ENCODE peak calls at places on chromosomes 13 and 19, in five cellular contexts. One of them, this sample, is unnamed.

GRCh38 chr13:48500652-48501197 is 32.2 kb downstream of the RCBTB2 start:
- DNase-seq in HFF-Myc: peak; percentile 54
- DNase-seq in keratinocyte: peak; percentile 23
- DNase-seq in Peyer's patch: no peak
- DNase-seq in left ventricle myocardium inferior: no peak
- DNase-seq in this sample: peak; percentile 85

GRCh38 chr13:114275309-114275708 is 6.1 kb upstream of the UPF3A start:
- DNase-seq in keratinocyte: no peak
- DNase-seq in HFF-Myc: no peak
- DNase-seq in Peyer's patch: no peak
- DNase-seq in left ventricle myocardium inferior: no peak
- DNase-seq in this sample: no peak

GRCh38 chr19:14611051-14611450 is 28.2 kb downstream of the CLEC17A start:
- DNase-seq in left ventricle myocardium inferior: no peak
- DNase-seq in Peyer's patch: no peak
- DNase-seq in keratinocyte: no peak
- DNase-seq in HFF-Myc: no peak
- DNase-seq in this sample: no peak

GRCh38 chr13:39565036-39565949 is 37.7 kb downstream of the LHFPL6 start:
- DNase-seq in keratinocyte: peak; percentile 46
- DNase-seq in left ventricle myocardium inferior: no peak
- DNase-seq in HFF-Myc: peak; percentile 51
- DNase-seq in Peyer's patch: no peak
- DNase-seq in this sample: peak; percentile 88

GRCh38 chr13:86710013-86710412 is 910.8 kb upstream of the SLITRK6 start:
- DNase-seq in left ventricle myocardium inferior: no peak
- DNase-seq in keratinocyte: no peak
- DNase-seq in Peyer's patch: no peak
- DNase-seq in HFF-Myc: no peak
- DNase-seq in this sample: no peak

GRCh38 chr13:40116008-40116407 is 460.5 kb downstream of the COG6 start:
- DNase-seq in Peyer's patch: no peak
- DNase-seq in HFF-Myc: no peak
- DNase-seq in left ventricle myocardium inferior: no peak
- DNase-seq in keratinocyte: peak; percentile 17
- DNase-seq in this sample: peak; percentile 68

GRCh38 chr19:29644179-29644578 is 21.1 kb upstream of the PLEKHF1 start:
- DNase-seq in HFF-Myc: no peak
- DNase-seq in Peyer's patch: no peak
- DNase-seq in keratinocyte: no peak
- DNase-seq in left ventricle myocardium inferior: no peak
- DNase-seq in this sample: no peak

GRCh38 chr13:44969858-44970484 is 19.3 kb downstream of the NUFIP1 start:
- DNase-seq in keratinocyte: no peak
- DNase-seq in HFF-Myc: peak; percentile 44
- DNase-seq in left ventricle myocardium inferior: no peak
- DNase-seq in Peyer's patch: no peak
- DNase-seq in this sample: peak; percentile 23

GRCh38 chr13:50126378-50127016 is 111.3 kb downstream of the KCNRG start:
- DNase-seq in Peyer's patch: no peak
- DNase-seq in left ventricle myocardium inferior: no peak
- DNase-seq in HFF-Myc: no peak
- DNase-seq in keratinocyte: no peak
- DNase-seq in this sample: no peak

GRCh38 chr13:27449081-27449603 is 1.2 kb downstream of the MTIF3 start:
- DNase-seq in keratinocyte: no peak
- DNase-seq in Peyer's patch: no peak
- DNase-seq in left ventricle myocardium inferior: no peak
- DNase-seq in HFF-Myc: no peak
- DNase-seq in this sample: no peak

GRCh38 chr19:58279042-58279924 is 528 bp downstream of the ZNF8 start:
- DNase-seq in keratinocyte: no peak
- DNase-seq in left ventricle myocardium inferior: peak; percentile 84
- DNase-seq in Peyer's patch: peak; percentile 68
- DNase-seq in HFF-Myc: peak; percentile 16
- DNase-seq in this sample: peak; percentile 10

GRCh38 chr19:1068111-1069001 is 1.4 kb downstream of the ARHGAP45 start:
- DNase-seq in Peyer's patch: no peak
- DNase-seq in HFF-Myc: no peak
- DNase-seq in left ventricle myocardium inferior: peak; percentile 52
- DNase-seq in keratinocyte: no peak
- DNase-seq in this sample: no peak

GRCh38 chr19:35533822-35534521 is 716 bp downstream of the GAPDHS start:
- DNase-seq in left ventricle myocardium inferior: no peak
- DNase-seq in keratinocyte: no peak
- DNase-seq in Peyer's patch: no peak
- DNase-seq in HFF-Myc: no peak
- DNase-seq in this sample: no peak

GRCh38 chr19:52658595-52658994 is 20.4 kb upstream of the ZNF83 start:
- DNase-seq in left ventricle myocardium inferior: no peak
- DNase-seq in HFF-Myc: no peak
- DNase-seq in Peyer's patch: no peak
- DNase-seq in keratinocyte: no peak
- DNase-seq in this sample: no peak

GRCh38 chr19:58428617-58429016 is 11.3 kb downstream of the ZNF132 start:
- DNase-seq in left ventricle myocardium inferior: no peak
- DNase-seq in keratinocyte: peak; percentile 79
- DNase-seq in HFF-Myc: no peak
- DNase-seq in Peyer's patch: no peak
- DNase-seq in this sample: no peak

GRCh38 chr19:53102186-53102585 is 1.0 kb downstream of the ZNF160 start:
- DNase-seq in keratinocyte: no peak
- DNase-seq in Peyer's patch: no peak
- DNase-seq in left ventricle myocardium inferior: no peak
- DNase-seq in HFF-Myc: no peak
- DNase-seq in this sample: no peak

GRCh38 chr13:26459276-26460131 is 98.0 kb upstream of the WASF3 start:
- DNase-seq in left ventricle myocardium inferior: peak; percentile 79
- DNase-seq in keratinocyte: peak; percentile 13
- DNase-seq in HFF-Myc: no peak
- DNase-seq in Peyer's patch: no peak
- DNase-seq in this sample: no peak

GRCh38 chr19:13398780-13399726 is 107.2 kb downstream of the CACNA1A start:
- DNase-seq in Peyer's patch: no peak
- DNase-seq in left ventricle myocardium inferior: peak; percentile 19
- DNase-seq in HFF-Myc: peak; percentile 65
- DNase-seq in keratinocyte: peak; percentile 85
- DNase-seq in this sample: peak; percentile 69

GRCh38 chr13:27101289-27101688 is 70.3 kb downstream of the USP12 start:
- DNase-seq in keratinocyte: no peak
- DNase-seq in left ventricle myocardium inferior: no peak
- DNase-seq in HFF-Myc: no peak
- DNase-seq in Peyer's patch: no peak
- DNase-seq in this sample: no peak

DNA sequence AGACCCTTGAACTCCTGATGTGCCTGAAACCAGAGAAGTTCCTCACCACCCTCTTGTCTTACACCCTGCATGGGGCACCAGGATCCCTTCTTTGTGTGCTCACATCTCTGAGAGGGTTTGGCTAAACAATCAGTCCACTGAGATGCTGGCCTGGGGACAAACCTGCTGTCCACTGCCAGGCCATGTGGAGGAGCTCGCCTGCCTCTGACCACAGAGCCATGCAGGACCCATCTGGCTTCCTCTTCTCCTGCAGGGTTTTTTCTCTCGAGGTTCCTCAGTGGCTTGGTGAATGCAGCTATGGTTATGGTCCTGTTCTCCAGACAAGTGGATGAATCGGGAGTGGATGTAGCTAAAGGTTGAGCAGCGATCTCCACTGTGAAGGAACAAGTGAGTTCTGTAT is 49.1 kb upstream of the MEDAG start:
- DNase-seq in HFF-Myc: no peak
- DNase-seq in left ventricle myocardium inferior: no peak
- DNase-seq in keratinocyte: no peak
- DNase-seq in Peyer's patch: no peak
- DNase-seq in this sample: no peak
- TF ChIP-seq CTCF in HFF-Myc: no peak
- TF ChIP-seq CTCF in left ventricle myocardium inferior: no peak
- TF ChIP-seq CTCF in keratinocyte: no peak
- TF ChIP-seq CTCF in Peyer's patch: no peak
- TF ChIP-seq CTCF in this sample: peak; percentile 43

DNA sequence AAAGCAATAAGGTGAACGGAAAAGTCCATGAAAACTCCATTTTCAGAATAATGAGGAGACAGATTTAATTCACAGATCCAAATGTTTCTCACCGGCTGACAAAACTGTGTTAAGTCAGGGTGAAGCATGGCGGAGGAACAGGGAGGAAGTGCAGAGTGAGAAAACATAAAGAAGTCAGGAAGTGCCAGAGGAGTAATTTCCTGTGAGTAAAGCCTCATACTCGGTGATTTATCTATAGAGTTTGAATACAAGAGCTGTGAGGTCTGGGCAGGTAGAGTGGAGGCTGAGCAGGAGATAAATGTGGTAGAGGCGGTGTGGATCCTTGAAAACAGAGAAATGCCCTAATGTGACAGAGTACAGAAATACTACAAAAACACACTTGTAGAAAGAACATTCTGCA is 11.4 kb downstream of the CARD8 start:
- DNase-seq in left ventricle myocardium inferior: no peak
- DNase-seq in keratinocyte: no peak
- DNase-seq in Peyer's patch: no peak
- DNase-seq in HFF-Myc: no peak
- DNase-seq in this sample: no peak
- H3K4me3 ChIP-seq in left ventricle myocardium inferior: peak overlapping the region; percentile 33
- H3K4me3 ChIP-seq in keratinocyte: no peak overlapping the region
- H3K4me3 ChIP-seq in Peyer's patch: no peak overlapping the region
- H3K4me3 ChIP-seq in HFF-Myc: no peak overlapping the region
- H3K4me3 ChIP-seq in this sample: no peak overlapping the region

GRCh38 chr19:18416778-18417249 is 2.4 kb upstream of the SSBP4 start:
- DNase-seq in Peyer's patch: peak; percentile 80
- DNase-seq in HFF-Myc: peak; percentile 74
- DNase-seq in left ventricle myocardium inferior: peak; percentile 94
- DNase-seq in keratinocyte: no peak
- DNase-seq in this sample: no peak

GRCh38 chr19:18415177-18415867 is 3.9 kb upstream of the SSBP4 start:
- DNase-seq in Peyer's patch: peak; percentile 55
- DNase-seq in keratinocyte: no peak
- DNase-seq in HFF-Myc: peak; percentile 89
- DNase-seq in left ventricle myocardium inferior: peak; percentile 81
- DNase-seq in this sample: no peak

GRCh38 chr19:18408053-18408476 is 10.6 kb upstream of the LRRC25 start:
- DNase-seq in keratinocyte: no peak
- DNase-seq in HFF-Myc: no peak
- DNase-seq in Peyer's patch: peak; percentile 80
- DNase-seq in left ventricle myocardium inferior: no peak
- DNase-seq in this sample: no peak

GRCh38 chr19:18414504-18415176 is 4.6 kb upstream of the SSBP4 start:
- DNase-seq in HFF-Myc: no peak
- DNase-seq in keratinocyte: no peak
- DNase-seq in Peyer's patch: peak; percentile 49
- DNase-seq in left ventricle myocardium inferior: peak; percentile 31
- DNase-seq in this sample: no peak

GRCh38 chr19:18412610-18413239 is 6.5 kb upstream of the SSBP4 start:
- DNase-seq in left ventricle myocardium inferior: no peak
- DNase-seq in Peyer's patch: no peak
- DNase-seq in HFF-Myc: no peak
- DNase-seq in keratinocyte: no peak
- DNase-seq in this sample: no peak
- TF ChIP-seq CTCF in left ventricle myocardium inferior: no peak
- TF ChIP-seq CTCF in Peyer's patch: no peak
- TF ChIP-seq CTCF in HFF-Myc: no peak
- TF ChIP-seq CTCF in keratinocyte: no peak
- TF ChIP-seq CTCF in this sample: no peak

GRCh38 chr19:45994456-45994988 is 745 bp upstream of the CCDC61 start:
- DNase-seq in left ventricle myocardium inferior: no peak
- DNase-seq in HFF-Myc: no peak
- DNase-seq in Peyer's patch: no peak
- DNase-seq in keratinocyte: no peak
- DNase-seq in this sample: no peak
- H3K4me3 ChIP-seq in left ventricle myocardium inferior: peak overlapping the region; percentile 80
- H3K4me3 ChIP-seq in HFF-Myc: peak overlapping the region; percentile 61
- H3K4me3 ChIP-seq in Peyer's patch: peak overlapping the region; percentile 36
- H3K4me3 ChIP-seq in keratinocyte: peak overlapping the region; percentile 78
- H3K4me3 ChIP-seq in this sample: peak overlapping the region; percentile 40